ENCODE peak calls at places on chromosomes 11 and 22, in six cellular contexts. W, R, M, N, Q and S are unnamed samples.

GRCh38 chr22:47098121-47098520 is 335.7 kb downstream of the TBC1D22A start:
- DNase-seq in W (no peak), R (no peak), M (no peak), N (no peak), Q (no peak), S (no peak)

GRCh38 chr22:32144875-32145274 is 14.2 kb downstream of the C22orf42 start:
- DNase-seq in W (no peak), R (no peak), M (no peak), N (no peak), Q (no peak), S (no peak)

GRCh38 chr11:8765294-8765693 is 82.7 kb downstream of the RPL27A start:
- DNase-seq in W (no peak), R (no peak), M (no peak), N (no peak), Q (no peak), S (no peak)

GRCh38 chr11:118241191-118242098 is 10.7 kb downstream of the MPZL3 start:
- DNase-seq in W (peak), R (no peak), M (no peak), N (no peak), Q (peak), S (no peak)

GRCh38 chr22:26432619-26433311 is 3.7 kb downstream of the ASPHD2 start:
- DNase-seq in W (no peak), R (no peak), M (no peak), N (no peak), Q (no peak), S (no peak)

GRCh38 chr11:63845305-63845704 is 6.4 kb downstream of the MARK2 start:
- DNase-seq in W (no peak), R (no peak), M (no peak), N (no peak), Q (no peak), S (no peak)

GRCh38 chr11:27296406-27296994 is 66.5 kb downstream of the CCDC34 start:
- DNase-seq in W (no peak), R (no peak), M (no peak), N (no peak), Q (no peak), S (no peak)

GRCh38 chr22:19879996-19880785 is 25.5 kb upstream of the GNB1L start:
- DNase-seq in W (no peak), R (no peak), M (peak), N (no peak), Q (no peak), S (peak)

GRCh38 chr11:92455221-92455790 is 230.7 kb downstream of the FAT3 start:
- DNase-seq in W (no peak), R (no peak), M (no peak), N (no peak), Q (no peak), S (no peak)

GRCh38 chr11:108873305-108873704 is 208.4 kb downstream of the DDX10 start:
- DNase-seq in W (no peak), R (no peak), M (no peak), N (no peak), Q (no peak), S (no peak)

GRCh38 chr22:46726986-46727317 is 11.1 kb downstream of the CERK start:
- DNase-seq in W (no peak), R (no peak), M (no peak), N (no peak), Q (no peak), S (no peak)

GRCh38 chr11:16911658-16912057 is 102.6 kb downstream of the PLEKHA7 start:
- DNase-seq in W (no peak), R (no peak), M (no peak), N (no peak), Q (no peak), S (no peak)

GRCh38 chr11:112269139-112269538 is 8.5 kb upstream of the PLET1 start:
- DNase-seq in W (no peak), R (no peak), M (no peak), N (no peak), Q (no peak), S (no peak)

GRCh38 chr11:67648796-67649613 is 1.5 kb downstream of the ACY3 start:
- DNase-seq in W (no peak), R (no peak), M (peak), N (no peak), Q (no peak), S (no peak)

GRCh38 chr11:66221726-66222236 is 46.7 kb upstream of the RAB1B start:
- DNase-seq in W (no peak), R (no peak), M (peak), N (no peak), Q (no peak), S (peak)

GRCh38 chr11:61297341-61297740 is 2.2 kb upstream of the VWCE start:
- DNase-seq in W (no peak), R (no peak), M (no peak), N (no peak), Q (no peak), S (no peak)

GRCh38 chr22:46606886-46607285 is 13.3 kb upstream of the GRAMD4 start:
- DNase-seq in W (no peak), R (no peak), M (no peak), N (no peak), Q (no peak), S (no peak)

GRCh38 chr11:2961080-2961479 is 31.0 kb downstream of the NAP1L4 start:
- DNase-seq in W (no peak), R (no peak), M (no peak), N (no peak), Q (no peak), S (no peak)

GRCh38 chr11:3000032-3000961 is 8.2 kb upstream of the NAP1L4 start:
- DNase-seq in W (no peak), R (no peak), M (peak), N (peak), Q (no peak), S (peak)

GRCh38 chr11:44726278-44727113 is at the start of gene TSPAN18:
- DNase-seq in W (peak), R (no peak), M (no peak), N (no peak), Q (no peak), S (no peak)

GRCh38 chr11:63517156-63517555 is 11.3 kb downstream of the LGALS12 start:
- DNase-seq in W (no peak), R (no peak), M (no peak), N (no peak), Q (no peak), S (no peak)

GRCh38 chr22:25564979-25565677 is 653 bp downstream of the GRK3 start:
- DNase-seq in W (peak), R (no peak), M (peak), N (no peak), Q (no peak), S (peak)

GRCh38 chr22:31912402-31912733 is 32.0 kb upstream of the YWHAH start:
- DNase-seq in W (no peak), R (no peak), M (no peak), N (no peak), Q (no peak), S (no peak)

GRCh38 chr11:84969103-84969502 is 658.0 kb downstream of the DLG2 start:
- DNase-seq in W (no peak), R (peak), M (peak), N (no peak), Q (no peak), S (peak)

GRCh38 chr11:64874308-64874707 is 4.1 kb downstream of the EHD1 start:
- DNase-seq in W (no peak), R (no peak), M (peak), N (peak), Q (no peak), S (no peak)

GRCh38 chr22:29385748-29386147 is 2.6 kb downstream of the AP1B1 start:
- DNase-seq in W (no peak), R (no peak), M (peak), N (no peak), Q (no peak), S (peak)

GRCh38 chr11:84019576-84020194 is 733.5 kb upstream of the CCDC90B start:
- DNase-seq in W (no peak), R (peak), M (no peak), N (no peak), Q (no peak), S (no peak)